ENCODE peak calls at places on chromosomes 12 and 14, in eight cellular contexts. O is GM12892, M is Panc1, G is breast epithelium, Q is H1, D is transverse colon, P is stomach, C is suprapubic skin. E is an unnamed sample.

GRCh38 chr14:58955294-58955821 is 233.1 kb upstream of the DAAM1 start:
- DNase-seq in O (no peak), M (no peak), G (no peak), Q (no peak), D (no peak), P (no peak), C (no peak), E (no peak)

GRCh38 chr12:7989827-7990491 is 42.6 kb upstream of the FOXJ2 start:
- DNase-seq in O (no peak), M (no peak), G (no peak), Q (no peak), D (peak; percentile 21), P (peak; percentile 29), C (peak; percentile 56), E (no peak)

GRCh38 chr12:67716817-67717216 is 68.3 kb downstream of the DYRK2 start:
- DNase-seq in O (no peak), M (no peak), G (no peak), Q (no peak), D (no peak), P (no peak), C (no peak), E (no peak)

GRCh38 chr14:103224996-103225874 is 102.0 kb downstream of the TNFAIP2 start:
- DNase-seq in O (no peak), M (no peak), G (no peak), Q (no peak), D (no peak), P (no peak), C (no peak), E (no peak)

GRCh38 chr12:77893918-77894317 is 63.2 kb downstream of the NAV3 start:
- DNase-seq in O (no peak), M (peak; percentile 28), G (no peak), Q (no peak), D (peak; percentile 68), P (peak; percentile 74), C (no peak), E (no peak)

GRCh38 chr12:113359939-113360748 is 1.8 kb downstream of the PLBD2 start:
- DNase-seq in O (no peak), M (no peak), G (no peak), Q (no peak), D (no peak), P (no peak), C (no peak), E (no peak)

GRCh38 chr12:20490213-20490612 is 121.9 kb downstream of the PDE3A start:
- DNase-seq in O (no peak), M (no peak), G (no peak), Q (no peak), D (no peak), P (no peak), C (no peak), E (no peak)

GRCh38 chr14:98177551-98177950 is 1094.4 kb downstream of the BCL11B start:
- DNase-seq in O (no peak), M (no peak), G (no peak), Q (no peak), D (no peak), P (no peak), C (no peak), E (no peak)

GRCh38 chr14:56087824-56088571 is 30.2 kb upstream of the PELI2 start:
- DNase-seq in O (no peak), M (no peak), G (no peak), Q (no peak), D (no peak), P (no peak), C (no peak), E (no peak)

GRCh38 chr14:105089746-105090492 is 24.7 kb upstream of the GPR132 start:
- DNase-seq in O (no peak), M (no peak), G (no peak), Q (no peak), D (no peak), P (no peak), C (peak; percentile 71), E (no peak)

GRCh38 chr14:76500011-76500410 is 124.1 kb downstream of the ESRRB start:
- DNase-seq in O (no peak), M (no peak), G (no peak), Q (no peak), D (no peak), P (no peak), C (peak; percentile 42), E (no peak)

GRCh38 chr12:121769831-121770301 is 23.6 kb downstream of the RHOF start:
- DNase-seq in O (no peak), M (no peak), G (no peak), Q (no peak), D (peak; percentile 44), P (no peak), C (no peak), E (no peak)

GRCh38 chr14:104926619-104927431 is 2.1 kb downstream of the PLD4 start:
- DNase-seq in O (peak; percentile 91), M (no peak), G (no peak), Q (no peak), D (peak; percentile 38), P (no peak), C (no peak), E (no peak)

GRCh38 chr12:47843226-47843980 is 23.7 kb upstream of the HDAC7 start:
- DNase-seq in O (no peak), M (no peak), G (no peak), Q (no peak), D (no peak), P (no peak), C (no peak), E (no peak)

GRCh38 chr12:81874166-81874565 is 115.0 kb upstream of the PPFIA2 start:
- DNase-seq in O (no peak), M (no peak), G (no peak), Q (no peak), D (no peak), P (no peak), C (no peak), E (no peak)

GRCh38 chr14:100838493-100839440 is 12.8 kb downstream of the MEG3 start:
- DNase-seq in O (no peak), M (no peak), G (no peak), Q (no peak), D (no peak), P (no peak), C (no peak), E (no peak)

DNA sequence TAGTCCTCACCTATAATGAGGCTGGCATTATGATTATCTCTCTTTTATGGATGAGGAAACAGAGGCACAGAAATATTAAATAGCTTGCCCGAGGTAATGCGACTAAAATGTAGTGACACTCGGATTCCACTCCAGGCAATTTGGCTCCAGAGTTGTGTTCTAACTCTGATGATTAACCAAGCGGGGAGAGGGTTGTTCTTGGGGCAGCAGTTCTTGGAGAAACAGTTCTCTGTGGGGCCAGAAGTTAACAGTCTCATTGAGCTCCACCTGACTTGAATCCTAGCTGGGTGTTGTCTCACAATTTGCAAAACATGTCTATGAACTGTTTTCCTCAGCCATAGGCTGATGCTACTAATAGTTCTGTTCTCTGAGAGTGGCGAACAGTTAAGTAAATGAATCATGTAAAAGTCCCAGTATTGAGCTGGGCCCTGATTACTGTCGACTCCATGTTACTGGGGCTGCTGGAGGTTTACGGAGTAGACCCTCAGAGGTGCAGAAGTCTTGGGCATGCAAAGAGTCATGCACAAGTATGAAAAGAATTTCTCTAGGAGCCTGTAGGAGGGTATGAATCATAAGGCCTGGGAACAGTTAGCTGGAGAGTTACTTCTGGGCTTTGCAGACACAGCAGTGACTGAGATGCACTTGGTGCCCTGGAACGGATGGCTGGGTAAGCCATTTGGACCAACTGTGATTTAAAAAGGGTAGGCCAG is 15.4 kb upstream of the NIN start:
- DNase-seq in O (no peak), M (no peak), G (no peak), Q (no peak), D (no peak), P (no peak), C (no peak), E (no peak)
- TF ChIP-seq POLR2AphosphoS5 in O (no peak), M (no peak), G (no peak), Q (no peak), D (no peak), P (no peak), C (no peak), E (no peak)

GRCh38 chr14:22791302-22791701 is 23.9 kb downstream of the SLC7A7 start:
- DNase-seq in O (no peak), M (peak; percentile 18), G (no peak), Q (no peak), D (no peak), P (no peak), C (no peak), E (no peak)

GRCh38 chr14:22796087-22796707 is 19.0 kb downstream of the SLC7A7 start:
- DNase-seq in O (no peak), M (no peak), G (no peak), Q (no peak), D (no peak), P (no peak), C (no peak), E (no peak)

GRCh38 chr14:22794533-22794932 is 20.7 kb downstream of the SLC7A7 start:
- DNase-seq in O (no peak), M (no peak), G (no peak), Q (no peak), D (peak; percentile 30), P (no peak), C (no peak), E (no peak)

GRCh38 chr14:22793976-22794375 is 21.3 kb downstream of the SLC7A7 start:
- DNase-seq in O (no peak), M (no peak), G (no peak), Q (no peak), D (no peak), P (no peak), C (no peak), E (no peak)

GRCh38 chr14:22792158-22792557 is 23.1 kb downstream of the SLC7A7 start:
- DNase-seq in O (no peak), M (no peak), G (no peak), Q (no peak), D (no peak), P (no peak), C (no peak), E (no peak)
- TF ChIP-seq POLR2AphosphoS5 in O (no peak), M (no peak), G (no peak), Q (no peak), D (no peak), P (no peak), C (no peak), E (no peak)

GRCh38 chr14:22839159-22839779 is 2.9 kb downstream of the MMP14 start:
- DNase-seq in O (no peak), M (no peak), G (no peak), Q (no peak), D (peak; percentile 29), P (no peak), C (peak; percentile 90), E (no peak)
- TF ChIP-seq POLR2AphosphoS5 in O (no peak), M (no peak), G (peak; percentile 58), Q (no peak), D (peak; percentile 47), P (peak; percentile 14), C (peak; percentile 77), E (no peak)

GRCh38 chr14:49950275-49951250 is 57.7 kb downstream of the ARF6 start:
- DNase-seq in O (no peak), M (no peak), G (peak; percentile 96), Q (no peak), D (peak; percentile 88), P (peak; percentile 89), C (peak; percentile 84), E (no peak)
- TF ChIP-seq POLR2AphosphoS5 in O (no peak), M (no peak), G (no peak), Q (no peak), D (peak; percentile 65), P (no peak), C (no peak), E (no peak)

E was measured in SK-N-MC.